ENCODE peak calls at places on chromosomes 11 and 22, in ten cellular contexts. U, A, P, M, X, J, W, E, V and S are unnamed samples.
A peak's percentile ranks its signal among the peaks of the same experiment; 100 is the strongest.

GRCh38 chr11:19389787-19390303 is 149.1 kb upstream of the E2F8 start:
- DNase-seq in U (no peak), A (no peak), P (peak; percentile 27), M (no peak), X (no peak), J (no peak), W (no peak), E (no peak), V (no peak), S (no peak)

GRCh38 chr11:76621866-76622265 is 48.7 kb downstream of the LRRC32 start:
- DNase-seq in U (no peak), A (no peak), P (peak; percentile 33), M (no peak), X (no peak), J (no peak), W (no peak), E (no peak), V (peak; percentile 64), S (no peak)

GRCh38 chr22:25172153-25172552 is 27.5 kb upstream of the CRYBB3 start:
- DNase-seq in U (no peak), A (peak; percentile 27), P (no peak), M (no peak), X (peak; percentile 25), J (peak; percentile 5), W (no peak), E (no peak), V (no peak), S (no peak)

GRCh38 chr11:32893091-32893946 is 708 bp downstream of the QSER1 start:
- DNase-seq in U (peak; percentile 3), A (peak; percentile 67), P (peak; percentile 26), M (no peak), X (peak; percentile 46), J (peak; percentile 2), W (no peak), E (peak; percentile 41), V (peak; percentile 46), S (peak; percentile 58)

GRCh38 chr22:46085831-46086576 is 64.3 kb upstream of the PPARA start:
- DNase-seq in U (no peak), A (no peak), P (no peak), M (no peak), X (no peak), J (no peak), W (no peak), E (no peak), V (peak; percentile 86), S (no peak)

GRCh38 chr11:130042093-130042591 is 27.6 kb upstream of the APLP2 start:
- DNase-seq in U (no peak), A (no peak), P (peak; percentile 99), M (no peak), X (no peak), J (no peak), W (peak; percentile 87), E (peak; percentile 42), V (peak; percentile 90), S (no peak)

GRCh38 chr22:38865201-38866023 is 6.6 kb downstream of the CBX6 start:
- DNase-seq in U (no peak), A (no peak), P (no peak), M (no peak), X (no peak), J (no peak), W (no peak), E (no peak), V (no peak), S (no peak)

GRCh38 chr11:65492637-65493366 is 6.0 kb upstream of the MALAT1 start:
- DNase-seq in U (no peak), A (peak; percentile 87), P (peak; percentile 89), M (no peak), X (no peak), J (no peak), W (peak; percentile 77), E (no peak), V (peak; percentile 86), S (no peak)

GRCh38 chr11:100536979-100537378 is 150.1 kb upstream of the ARHGAP42 start:
- DNase-seq in U (no peak), A (no peak), P (no peak), M (no peak), X (no peak), J (no peak), W (no peak), E (no peak), V (no peak), S (no peak)